ENCODE peak calls at places on chromosomes 1 and 21, in five cellular contexts. One of them, this sample, is unnamed.

GRCh38 chr1:164733070-164733469 is 174.1 kb downstream of the PBX1 start:
- DNase-seq in heart left ventricle: no peak
- DNase-seq in HFF-Myc: no peak
- DNase-seq in CD8-positive, alpha-beta T cell: no peak
- DNase-seq in mesendoderm: peak
- DNase-seq in this sample: no peak

GRCh38 chr1:192678099-192678498 is 42.2 kb downstream of the RGS13 start:
- DNase-seq in CD8-positive, alpha-beta T cell: no peak
- DNase-seq in mesendoderm: no peak
- DNase-seq in HFF-Myc: no peak
- DNase-seq in heart left ventricle: no peak
- DNase-seq in this sample: no peak

GRCh38 chr1:116895073-116895472 is 14.6 kb upstream of the PTGFRN start:
- DNase-seq in CD8-positive, alpha-beta T cell: no peak
- DNase-seq in HFF-Myc: no peak
- DNase-seq in heart left ventricle: no peak
- DNase-seq in mesendoderm: no peak
- DNase-seq in this sample: no peak

GRCh38 chr1:186620951-186621350 is 59.3 kb downstream of the PTGS2 start:
- DNase-seq in CD8-positive, alpha-beta T cell: no peak
- DNase-seq in mesendoderm: no peak
- DNase-seq in heart left ventricle: no peak
- DNase-seq in HFF-Myc: peak
- DNase-seq in this sample: no peak

GRCh38 chr1:230142608-230143209 is 75.7 kb downstream of the GALNT2 start:
- DNase-seq in mesendoderm: no peak
- DNase-seq in CD8-positive, alpha-beta T cell: no peak
- DNase-seq in HFF-Myc: no peak
- DNase-seq in heart left ventricle: no peak
- DNase-seq in this sample: no peak

GRCh38 chr1:91997607-91998195 is 32.1 kb upstream of the EPHX4 start:
- DNase-seq in CD8-positive, alpha-beta T cell: peak
- DNase-seq in mesendoderm: peak
- DNase-seq in heart left ventricle: no peak
- DNase-seq in HFF-Myc: peak
- DNase-seq in this sample: peak

GRCh38 chr1:192118881-192119280 is 39.4 kb upstream of the RGS18 start:
- DNase-seq in CD8-positive, alpha-beta T cell: no peak
- DNase-seq in heart left ventricle: no peak
- DNase-seq in HFF-Myc: no peak
- DNase-seq in mesendoderm: no peak
- DNase-seq in this sample: no peak

GRCh38 chr1:147292012-147292411 is 49.5 kb downstream of the CHD1L start:
- DNase-seq in mesendoderm: no peak
- DNase-seq in heart left ventricle: no peak
- DNase-seq in HFF-Myc: peak
- DNase-seq in CD8-positive, alpha-beta T cell: no peak
- DNase-seq in this sample: no peak

GRCh38 chr21:35256468-35256988 is 207.4 kb upstream of the RUNX1 start:
- DNase-seq in HFF-Myc: peak
- DNase-seq in heart left ventricle: peak
- DNase-seq in CD8-positive, alpha-beta T cell: no peak
- DNase-seq in mesendoderm: peak
- DNase-seq in this sample: no peak

GRCh38 chr1:57976218-57976617 is 552.4 kb upstream of the DAB1 start:
- DNase-seq in heart left ventricle: no peak
- DNase-seq in HFF-Myc: no peak
- DNase-seq in mesendoderm: no peak
- DNase-seq in CD8-positive, alpha-beta T cell: no peak
- DNase-seq in this sample: no peak

GRCh38 chr1:91630803-91631202 is 130.2 kb downstream of the CDC7 start:
- DNase-seq in HFF-Myc: no peak
- DNase-seq in heart left ventricle: no peak
- DNase-seq in mesendoderm: no peak
- DNase-seq in CD8-positive, alpha-beta T cell: no peak
- DNase-seq in this sample: no peak

GRCh38 chr1:31414692-31415370 is 1.8 kb downstream of the SERINC2 start:
- DNase-seq in HFF-Myc: no peak
- DNase-seq in CD8-positive, alpha-beta T cell: no peak
- DNase-seq in heart left ventricle: no peak
- DNase-seq in mesendoderm: no peak
- DNase-seq in this sample: no peak

GRCh38 chr1:233543338-233544255 is 70.3 kb upstream of the KCNK1 start:
- DNase-seq in HFF-Myc: peak
- DNase-seq in CD8-positive, alpha-beta T cell: no peak
- DNase-seq in heart left ventricle: no peak
- DNase-seq in mesendoderm: peak
- DNase-seq in this sample: no peak

GRCh38 chr1:235703516-235703915 is 53.9 kb upstream of the GNG4 start:
- DNase-seq in HFF-Myc: no peak
- DNase-seq in heart left ventricle: no peak
- DNase-seq in CD8-positive, alpha-beta T cell: no peak
- DNase-seq in mesendoderm: no peak
- DNase-seq in this sample: no peak

GRCh38 chr1:8570435-8570834 is 247.0 kb downstream of the RERE start:
- DNase-seq in mesendoderm: no peak
- DNase-seq in CD8-positive, alpha-beta T cell: no peak
- DNase-seq in HFF-Myc: no peak
- DNase-seq in heart left ventricle: no peak
- DNase-seq in this sample: no peak

GRCh38 chr1:62796151-62796680 is 12.3 kb downstream of the ATG4C start:
- DNase-seq in HFF-Myc: no peak
- DNase-seq in CD8-positive, alpha-beta T cell: no peak
- DNase-seq in mesendoderm: no peak
- DNase-seq in heart left ventricle: no peak
- DNase-seq in this sample: no peak

GRCh38 chr21:43809853-43810504 is 20.6 kb downstream of the RRP1 start:
- DNase-seq in HFF-Myc: no peak
- DNase-seq in heart left ventricle: no peak
- DNase-seq in mesendoderm: no peak
- DNase-seq in CD8-positive, alpha-beta T cell: no peak
- DNase-seq in this sample: no peak

GRCh38 chr1:151242442-151242841 is 12.1 kb upstream of the PSMD4 start:
- DNase-seq in heart left ventricle: no peak
- DNase-seq in CD8-positive, alpha-beta T cell: no peak
- DNase-seq in mesendoderm: no peak
- DNase-seq in HFF-Myc: no peak
- DNase-seq in this sample: no peak

GRCh38 chr1:45876000-45876399 is 72.6 kb downstream of the MAST2 start:
- DNase-seq in mesendoderm: no peak
- DNase-seq in heart left ventricle: no peak
- DNase-seq in CD8-positive, alpha-beta T cell: no peak
- DNase-seq in HFF-Myc: no peak
- DNase-seq in this sample: no peak

GRCh38 chr1:111927652-111928051 is 61.8 kb downstream of the KCND3 start:
- DNase-seq in heart left ventricle: no peak
- DNase-seq in CD8-positive, alpha-beta T cell: no peak
- DNase-seq in HFF-Myc: no peak
- DNase-seq in mesendoderm: no peak
- DNase-seq in this sample: no peak

GRCh38 chr21:27380303-27380702 is 413.4 kb upstream of the ADAMTS5 start:
- DNase-seq in CD8-positive, alpha-beta T cell: no peak
- DNase-seq in HFF-Myc: no peak
- DNase-seq in heart left ventricle: no peak
- DNase-seq in mesendoderm: no peak
- DNase-seq in this sample: no peak

GRCh38 chr1:160371691-160372208 is 4.9 kb downstream of the NHLH1 start:
- DNase-seq in mesendoderm: no peak
- DNase-seq in HFF-Myc: no peak
- DNase-seq in CD8-positive, alpha-beta T cell: no peak
- DNase-seq in heart left ventricle: no peak
- DNase-seq in this sample: no peak

GRCh38 chr1:26020390-26020789 is 1.2 kb upstream of the EXTL1 start:
- DNase-seq in CD8-positive, alpha-beta T cell: no peak
- DNase-seq in mesendoderm: no peak
- DNase-seq in HFF-Myc: no peak
- DNase-seq in heart left ventricle: peak
- DNase-seq in this sample: no peak

GRCh38 chr1:35030338-35031102 is 1.2 kb downstream of the ZMYM6 start:
- DNase-seq in heart left ventricle: no peak
- DNase-seq in mesendoderm: no peak
- DNase-seq in CD8-positive, alpha-beta T cell: no peak
- DNase-seq in HFF-Myc: no peak
- DNase-seq in this sample: no peak

GRCh38 chr1:98870959-98871903 is 133.4 kb downstream of the PLPPR5 start:
- DNase-seq in heart left ventricle: no peak
- DNase-seq in HFF-Myc: no peak
- DNase-seq in CD8-positive, alpha-beta T cell: peak
- DNase-seq in mesendoderm: peak
- DNase-seq in this sample: peak

GRCh38 chr1:155015527-155016230 is 13.1 kb downstream of the ZBTB7B start:
- DNase-seq in mesendoderm: no peak
- DNase-seq in heart left ventricle: no peak
- DNase-seq in HFF-Myc: no peak
- DNase-seq in CD8-positive, alpha-beta T cell: no peak
- DNase-seq in this sample: no peak

GRCh38 chr1:204127597-204128242 is 24.1 kb downstream of the ETNK2 start:
- DNase-seq in CD8-positive, alpha-beta T cell: no peak
- DNase-seq in heart left ventricle: peak
- DNase-seq in mesendoderm: peak
- DNase-seq in HFF-Myc: peak
- DNase-seq in this sample: no peak

GRCh38 chr21:15208787-15209186 is 144.0 kb upstream of the NRIP1 start:
- DNase-seq in heart left ventricle: no peak
- DNase-seq in mesendoderm: no peak
- DNase-seq in HFF-Myc: no peak
- DNase-seq in CD8-positive, alpha-beta T cell: no peak
- DNase-seq in this sample: no peak

GRCh38 chr21:33267250-33267649 is 1.1 kb downstream of the IL10RB start:
- DNase-seq in CD8-positive, alpha-beta T cell: no peak
- DNase-seq in HFF-Myc: no peak
- DNase-seq in mesendoderm: no peak
- DNase-seq in heart left ventricle: no peak
- DNase-seq in this sample: no peak

GRCh38 chr1:150051089-150051373 is 16.5 kb upstream of the VPS45 start:
- DNase-seq in heart left ventricle: no peak
- DNase-seq in CD8-positive, alpha-beta T cell: no peak
- DNase-seq in mesendoderm: no peak
- DNase-seq in HFF-Myc: no peak
- DNase-seq in this sample: no peak

GRCh38 chr1:1274299-1274930 is 761 bp upstream of the UBE2J2 start:
- DNase-seq in CD8-positive, alpha-beta T cell: no peak
- DNase-seq in mesendoderm: no peak
- DNase-seq in HFF-Myc: no peak
- DNase-seq in heart left ventricle: no peak
- DNase-seq in this sample: no peak

GRCh38 chr1:1275836-1276235 is 2.2 kb upstream of the UBE2J2 start:
- DNase-seq in mesendoderm: no peak
- DNase-seq in heart left ventricle: no peak
- DNase-seq in HFF-Myc: no peak
- DNase-seq in CD8-positive, alpha-beta T cell: no peak
- DNase-seq in this sample: no peak

GRCh38 chr1:1273152-1273534 is 511 bp downstream of the UBE2J2 start:
- DNase-seq in CD8-positive, alpha-beta T cell: no peak
- DNase-seq in HFF-Myc: no peak
- DNase-seq in heart left ventricle: no peak
- DNase-seq in mesendoderm: no peak
- DNase-seq in this sample: no peak

GRCh38 chr1:1273535-1274298 is at the start of gene UBE2J2:
- DNase-seq in HFF-Myc: peak
- DNase-seq in mesendoderm: peak
- DNase-seq in CD8-positive, alpha-beta T cell: peak
- DNase-seq in heart left ventricle: peak
- DNase-seq in this sample: peak

GRCh38 chr1:1274931-1275431 is 1.3 kb upstream of the UBE2J2 start:
- DNase-seq in heart left ventricle: peak
- DNase-seq in HFF-Myc: no peak
- DNase-seq in CD8-positive, alpha-beta T cell: no peak
- DNase-seq in mesendoderm: no peak
- DNase-seq in this sample: no peak
- H3K4me3 ChIP-seq in heart left ventricle: peak
- H3K4me3 ChIP-seq in HFF-Myc: peak
- H3K4me3 ChIP-seq in CD8-positive, alpha-beta T cell: no peak
- H3K4me3 ChIP-seq in mesendoderm: no peak
- H3K4me3 ChIP-seq in this sample: peak

GRCh38 chr21:37281579-37281978 is 14.4 kb upstream of the VPS26C start:
- DNase-seq in CD8-positive, alpha-beta T cell: no peak
- DNase-seq in heart left ventricle: no peak
- DNase-seq in HFF-Myc: no peak
- DNase-seq in mesendoderm: no peak
- DNase-seq in this sample: no peak

GRCh38 chr21:37276377-37276776 is 9.2 kb upstream of the VPS26C start:
- DNase-seq in mesendoderm: no peak
- DNase-seq in HFF-Myc: no peak
- DNase-seq in CD8-positive, alpha-beta T cell: no peak
- DNase-seq in heart left ventricle: no peak
- DNase-seq in this sample: no peak

GRCh38 chr21:37278199-37278598 is 11.1 kb upstream of the VPS26C start:
- DNase-seq in mesendoderm: no peak
- DNase-seq in HFF-Myc: no peak
- DNase-seq in heart left ventricle: no peak
- DNase-seq in CD8-positive, alpha-beta T cell: no peak
- DNase-seq in this sample: no peak

GRCh38 chr21:37281993-37282392 is 14.9 kb upstream of the VPS26C start:
- DNase-seq in CD8-positive, alpha-beta T cell: peak
- DNase-seq in mesendoderm: no peak
- DNase-seq in HFF-Myc: no peak
- DNase-seq in heart left ventricle: no peak
- DNase-seq in this sample: no peak
- H3K4me3 ChIP-seq in CD8-positive, alpha-beta T cell: no peak
- H3K4me3 ChIP-seq in mesendoderm: no peak
- H3K4me3 ChIP-seq in HFF-Myc: no peak
- H3K4me3 ChIP-seq in heart left ventricle: no peak
- H3K4me3 ChIP-seq in this sample: no peak

DNA sequence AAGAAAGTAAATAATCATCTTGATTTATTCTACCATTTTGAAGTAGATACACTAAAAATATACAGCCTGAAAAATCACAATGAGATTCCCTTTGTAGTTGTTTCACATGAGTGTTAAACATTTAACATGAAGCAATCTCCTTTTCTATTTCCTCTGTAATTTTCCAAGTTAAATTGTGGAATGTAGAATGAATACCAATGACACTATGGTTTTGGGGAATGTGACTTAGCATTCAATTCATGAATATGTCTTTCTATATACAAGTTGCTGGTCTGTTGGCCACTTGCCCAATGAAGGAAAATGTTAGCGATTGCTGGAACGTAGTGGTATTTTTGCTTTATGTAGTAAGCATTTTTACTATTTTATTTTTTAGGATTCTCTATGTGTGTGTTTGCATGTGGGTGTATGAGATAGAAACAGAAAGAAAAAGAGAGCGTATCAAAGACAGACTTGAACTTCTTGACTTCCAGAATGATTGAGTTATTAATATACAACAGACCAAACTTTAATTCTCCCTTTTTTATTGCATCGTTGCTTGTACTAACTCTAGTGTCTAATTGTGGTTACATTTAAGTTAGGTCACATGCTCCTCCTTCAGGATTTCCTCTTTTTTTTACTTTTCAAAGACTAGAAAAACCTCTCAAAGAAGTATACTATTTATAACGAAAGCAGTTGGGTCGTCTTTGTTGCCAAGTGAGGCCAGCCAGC is 5.9 kb downstream of the TGFB2 start:
- DNase-seq in CD8-positive, alpha-beta T cell: no peak
- DNase-seq in HFF-Myc: no peak
- DNase-seq in heart left ventricle: no peak
- DNase-seq in mesendoderm: no peak
- DNase-seq in this sample: no peak
- H3K4me3 ChIP-seq in CD8-positive, alpha-beta T cell: peak
- H3K4me3 ChIP-seq in HFF-Myc: peak
- H3K4me3 ChIP-seq in heart left ventricle: peak
- H3K4me3 ChIP-seq in mesendoderm: no peak
- H3K4me3 ChIP-seq in this sample: peak

GRCh38 chr1:227885648-227886502 is 61.9 kb downstream of the WNT9A start:
- DNase-seq in HFF-Myc: peak
- DNase-seq in mesendoderm: no peak
- DNase-seq in CD8-positive, alpha-beta T cell: peak
- DNase-seq in heart left ventricle: peak
- DNase-seq in this sample: no peak
- H3K4me3 ChIP-seq in HFF-Myc: no peak
- H3K4me3 ChIP-seq in mesendoderm: no peak
- H3K4me3 ChIP-seq in CD8-positive, alpha-beta T cell: peak
- H3K4me3 ChIP-seq in heart left ventricle: peak
- H3K4me3 ChIP-seq in this sample: no peak

This sample was measured in SK-N-MC.